ENCODE peak calls at places on chromosome 15, in eight cellular contexts. E is OCI-LY7; N is activated T-cell treated with anti-CD3 and anti-CD28 coated beads, Interleukin-2, amount 50 U/mL, for 72 hours; D is putamen; W is stomach; L is left cardiac atrium; I is C1 segment of cervical spinal cord; Y is transverse colon. G is an unnamed sample.

GRCh38 chr15:57732526-57733331 is 26.2 kb downstream of the POLR2M start:
- DNase-seq in E (peak), N (peak), L (peak), I (no peak), D (peak), W (peak), Y (peak), G (peak)

GRCh38 chr15:90230610-90231009 is 3.1 kb downstream of the CIB1 start:
- DNase-seq in Y (no peak), L (no peak), I (no peak), D (no peak), N (no peak), W (no peak), E (no peak), G (no peak)

GRCh38 chr15:40108061-40108854 is 421 bp downstream of the BMF start:
- DNase-seq in I (peak), N (peak), W (peak), D (no peak), L (peak), Y (peak), E (no peak), G (peak)

GRCh38 chr15:41801850-41802455 is 25.9 kb upstream of the JMJD7 start:
- DNase-seq in L (no peak), N (no peak), W (no peak), D (no peak), E (peak), I (no peak), Y (no peak), G (peak)

GRCh38 chr15:35737521-35737920 is 191.6 kb upstream of the DPH6 start:
- DNase-seq in N (no peak), W (no peak), Y (no peak), D (no peak), I (no peak), L (no peak), E (no peak), G (no peak)

GRCh38 chr15:24856397-24857093 is 98.2 kb upstream of the SNRPN start:
- DNase-seq in L (peak), W (no peak), N (no peak), E (no peak), Y (peak), D (peak), I (peak), G (peak)

GRCh38 chr15:52011711-52012144 is 7.3 kb upstream of the MAPK6 start:
- DNase-seq in W (no peak), Y (no peak), N (no peak), E (no peak), I (peak), L (no peak), D (peak), G (peak)

GRCh38 chr15:90085565-90085964 is 16.7 kb downstream of the IDH2 start:
- DNase-seq in W (no peak), L (no peak), Y (no peak), I (no peak), N (no peak), E (no peak), D (no peak), G (no peak)

GRCh38 chr15:99335508-99335907 is 84.2 kb downstream of the LRRC28 start:
- DNase-seq in E (no peak), W (no peak), D (no peak), N (no peak), I (no peak), Y (no peak), L (peak), G (no peak)

GRCh38 chr15:71182522-71182921 is 67.3 kb downstream of the THSD4 start:
- DNase-seq in Y (no peak), W (no peak), L (no peak), D (no peak), N (no peak), E (no peak), I (no peak), G (no peak)

GRCh38 chr15:77784361-77785292 is 151.9 kb upstream of the LINGO1 start:
- DNase-seq in D (no peak), N (peak), Y (no peak), W (no peak), I (no peak), L (no peak), E (peak), G (peak)

G was measured in cardiac muscle cell.